ENCODE peak calls at places on chromosomes 7 and 10, in six cellular contexts. S is K562, C is GM12892, N is SK-N-SH, P is GM12878, R is H1. X is an unnamed sample.

GRCh38 chr7:135597926-135598305 is 40.2 kb downstream of the NUP205 start:
- DNase-seq in S (no peak), C (no peak), N (no peak), P (no peak), R (no peak), X (no peak)

GRCh38 chr7:152459724-152460251 is 24.0 kb upstream of the KMT2C start:
- DNase-seq in S (no peak), C (no peak), N (peak), P (no peak), R (no peak), X (no peak)

GRCh38 chr7:5350174-5350463 is 67.4 kb downstream of the SLC29A4 start:
- DNase-seq in S (no peak), C (no peak), N (no peak), P (no peak), R (no peak), X (no peak)

GRCh38 chr7:74454948-74455804 is 1.5 kb downstream of the GTF2IRD1 start:
- DNase-seq in S (no peak), C (no peak), N (peak), P (no peak), R (no peak), X (no peak)

GRCh38 chr7:155568961-155569360 is 22.6 kb upstream of the CNPY1 start:
- DNase-seq in S (no peak), C (no peak), N (no peak), P (no peak), R (no peak), X (no peak)

GRCh38 chr10:68508090-68508489 is 19.2 kb downstream of the SLC25A16 start:
- DNase-seq in S (no peak), C (no peak), N (no peak), P (no peak), R (no peak), X (no peak)

GRCh38 chr7:129923709-129924108 is 29.1 kb downstream of the UBE2H start:
- DNase-seq in S (no peak), C (peak), N (no peak), P (peak), R (no peak), X (no peak)

GRCh38 chr7:36260481-36260880 is 107.4 kb downstream of the EEPD1 start:
- DNase-seq in S (no peak), C (no peak), N (no peak), P (no peak), R (no peak), X (no peak)

GRCh38 chr7:2513702-2514101 is 5.9 kb upstream of the LFNG start:
- DNase-seq in S (no peak), C (no peak), N (peak), P (no peak), R (no peak), X (no peak)

GRCh38 chr10:3324572-3324971 is 152.0 kb upstream of the PITRM1 start:
- DNase-seq in S (no peak), C (no peak), N (no peak), P (no peak), R (no peak), X (no peak)

GRCh38 chr7:36806897-36807296 is 82.6 kb upstream of the AOAH start:
- DNase-seq in S (no peak), C (no peak), N (no peak), P (no peak), R (no peak), X (no peak)

GRCh38 chr7:7228472-7228871 is 46.1 kb downstream of the C1GALT1 start:
- DNase-seq in S (no peak), C (no peak), N (no peak), P (no peak), R (no peak), X (no peak)

GRCh38 chr7:116792813-116793212 is 69.6 kb upstream of the CAPZA2 start:
- DNase-seq in S (no peak), C (no peak), N (no peak), P (no peak), R (no peak), X (no peak)

GRCh38 chr10:16953270-16953669 is 136.0 kb upstream of the RSU1 start:
- DNase-seq in S (no peak), C (no peak), N (no peak), P (no peak), R (no peak), X (no peak)

GRCh38 chr7:111820621-111821020 is 258.3 kb upstream of the IMMP2L start:
- DNase-seq in S (no peak), C (no peak), N (no peak), P (no peak), R (no peak), X (no peak)

GRCh38 chr7:27146491-27147210 is 923 bp downstream of the HOXA6 start:
- DNase-seq in S (no peak), C (no peak), N (peak), P (no peak), R (no peak), X (no peak)

GRCh38 chr7:70619659-70620058 is 512.3 kb upstream of the GALNT17 start:
- DNase-seq in S (no peak), C (no peak), N (no peak), P (no peak), R (no peak), X (no peak)

GRCh38 chr7:51785171-51785570 is 468.6 kb upstream of the COBL start:
- DNase-seq in S (no peak), C (no peak), N (no peak), P (no peak), R (no peak), X (no peak)

GRCh38 chr7:584122-584465 is 64.4 kb upstream of the PDGFA start:
- DNase-seq in S (no peak), C (no peak), N (no peak), P (no peak), R (no peak), X (no peak)

GRCh38 chr7:106570948-106571418 is 90.0 kb downstream of the CCDC71L start:
- DNase-seq in S (peak), C (no peak), N (no peak), P (no peak), R (no peak), X (no peak)

DNA sequence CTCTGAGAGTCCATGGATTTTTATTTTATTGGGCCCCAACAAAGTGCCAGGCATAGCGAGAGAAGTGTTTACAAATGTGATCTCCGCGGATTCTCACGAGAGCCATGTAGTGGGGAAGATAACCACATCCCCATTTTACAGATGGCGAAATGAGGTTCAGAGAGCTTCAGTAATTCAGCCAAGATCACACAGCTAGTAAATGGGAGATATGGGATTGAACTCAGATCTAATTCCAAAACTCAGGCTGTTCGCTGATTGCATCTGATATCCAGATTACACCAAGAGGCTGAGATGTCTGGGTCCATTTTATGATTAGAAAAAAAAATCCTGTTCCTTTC is 1.3 kb downstream of the FAS start:
- DNase-seq in S (no peak), C (no peak), N (no peak), P (no peak), R (no peak), X (no peak)
- TF ChIP-seq TAF1 in S (no peak), C (no peak), N (no peak), P (no peak), R (no peak), X (peak)

GRCh38 chr10:47308775-47309174 is 8.8 kb downstream of the GDF10 start:
- DNase-seq in S (no peak), C (no peak), N (no peak), P (no peak), R (no peak), X (no peak)

GRCh38 chr10:47310090-47310505 is 10.1 kb downstream of the GDF10 start:
- DNase-seq in S (no peak), C (no peak), N (no peak), P (no peak), R (no peak), X (no peak)

GRCh38 chr10:47311193-47311899 is 10.9 kb upstream of the GDF2 start:
- DNase-seq in S (peak), C (no peak), N (no peak), P (no peak), R (no peak), X (no peak)

GRCh38 chr10:47307381-47307780 is 7.4 kb downstream of the GDF10 start:
- DNase-seq in S (no peak), C (no peak), N (no peak), P (no peak), R (no peak), X (no peak)

GRCh38 chr10:47309403-47310089 is 9.5 kb downstream of the GDF10 start:
- DNase-seq in S (peak), C (no peak), N (peak), P (no peak), R (no peak), X (no peak)
- TF ChIP-seq TAF1 in S (no peak), C (no peak), N (no peak), P (no peak), R (no peak), X (no peak)

DNA sequence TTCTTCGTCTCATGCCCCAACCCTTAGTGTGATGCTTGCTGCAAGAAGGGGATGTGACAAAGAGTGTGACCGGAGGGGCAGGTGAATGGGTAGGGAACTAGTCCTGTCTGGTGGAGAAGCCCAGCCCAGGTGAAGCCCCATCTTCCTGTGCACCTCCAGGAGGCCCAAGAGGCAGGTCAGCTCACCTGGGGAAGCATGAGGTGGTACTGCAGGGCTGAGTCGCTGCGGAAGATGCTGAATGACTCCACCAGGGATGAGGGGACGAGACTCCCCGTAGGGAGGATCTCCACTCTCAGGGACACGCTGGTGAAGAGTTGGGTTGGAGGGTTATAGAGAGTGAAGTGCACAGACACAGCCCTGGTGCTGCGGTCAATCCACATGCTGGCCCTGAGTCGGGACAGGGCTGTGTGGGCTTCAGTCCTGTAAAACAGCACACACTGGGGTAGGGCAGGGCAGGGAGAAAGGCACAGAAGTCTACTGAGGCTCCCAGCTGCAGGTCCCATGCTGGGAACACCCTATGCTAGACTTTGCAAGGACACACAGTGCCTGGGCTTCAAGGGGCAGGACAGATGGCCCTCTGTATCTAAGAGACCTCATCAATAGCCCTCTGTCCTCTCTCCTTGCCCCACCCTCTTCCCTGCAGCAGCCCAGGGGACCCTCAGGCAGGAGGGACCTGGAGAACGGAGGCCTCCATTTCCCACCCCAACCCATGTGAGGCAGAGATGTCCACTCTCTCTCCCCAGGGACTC is 136.5 kb downstream of the PKD1L1 start:
- DNase-seq in S (no peak), C (no peak), N (no peak), P (no peak), R (no peak), X (no peak)
- TF ChIP-seq TAF1 in S (no peak), C (no peak), N (no peak), P (no peak), R (no peak), X (no peak)

GRCh38 chr10:127815147-127815546 is 77.6 kb downstream of the CLRN3 start:
- DNase-seq in S (no peak), C (no peak), N (no peak), P (no peak), R (no peak), X (no peak)
- TF ChIP-seq TAF1 in S (no peak), C (no peak), N (no peak), P (no peak), R (no peak), X (no peak)

GRCh38 chr7:41003031-41003925 is 699.6 kb downstream of the INHBA start:
- DNase-seq in S (peak), C (no peak), N (peak), P (peak), R (peak), X (no peak)

GRCh38 chr7:41005381-41005901 is 697.4 kb downstream of the INHBA start:
- DNase-seq in S (no peak), C (no peak), N (no peak), P (no peak), R (no peak), X (no peak)

GRCh38 chr7:41010418-41010817 is 692.5 kb downstream of the INHBA start:
- DNase-seq in S (no peak), C (no peak), N (no peak), P (no peak), R (no peak), X (no peak)

GRCh38 chr7:41007351-41007751 is 695.5 kb downstream of the INHBA start:
- DNase-seq in S (no peak), C (no peak), N (no peak), P (no peak), R (no peak), X (no peak)

GRCh38 chr7:41006591-41006990 is 696.3 kb downstream of the INHBA start:
- DNase-seq in S (no peak), C (no peak), N (no peak), P (no peak), R (no peak), X (no peak)
- TF ChIP-seq TAF1 in S (no peak), C (no peak), N (no peak), P (no peak), R (no peak), X (no peak)

GRCh38 chr7:50662059-50662689 is 97.0 kb upstream of the DDC start:
- DNase-seq in S (no peak), C (no peak), N (no peak), P (no peak), R (no peak), X (no peak)

GRCh38 chr7:50660040-50660829 is 95.0 kb upstream of the DDC start:
- DNase-seq in S (no peak), C (no peak), N (no peak), P (no peak), R (no peak), X (no peak)

GRCh38 chr7:50662996-50663395 is 97.8 kb upstream of the DDC start:
- DNase-seq in S (no peak), C (no peak), N (no peak), P (no peak), R (no peak), X (no peak)

GRCh38 chr7:50660830-50661175 is 95.6 kb upstream of the DDC start:
- DNase-seq in S (no peak), C (no peak), N (no peak), P (no peak), R (no peak), X (no peak)

DNA sequence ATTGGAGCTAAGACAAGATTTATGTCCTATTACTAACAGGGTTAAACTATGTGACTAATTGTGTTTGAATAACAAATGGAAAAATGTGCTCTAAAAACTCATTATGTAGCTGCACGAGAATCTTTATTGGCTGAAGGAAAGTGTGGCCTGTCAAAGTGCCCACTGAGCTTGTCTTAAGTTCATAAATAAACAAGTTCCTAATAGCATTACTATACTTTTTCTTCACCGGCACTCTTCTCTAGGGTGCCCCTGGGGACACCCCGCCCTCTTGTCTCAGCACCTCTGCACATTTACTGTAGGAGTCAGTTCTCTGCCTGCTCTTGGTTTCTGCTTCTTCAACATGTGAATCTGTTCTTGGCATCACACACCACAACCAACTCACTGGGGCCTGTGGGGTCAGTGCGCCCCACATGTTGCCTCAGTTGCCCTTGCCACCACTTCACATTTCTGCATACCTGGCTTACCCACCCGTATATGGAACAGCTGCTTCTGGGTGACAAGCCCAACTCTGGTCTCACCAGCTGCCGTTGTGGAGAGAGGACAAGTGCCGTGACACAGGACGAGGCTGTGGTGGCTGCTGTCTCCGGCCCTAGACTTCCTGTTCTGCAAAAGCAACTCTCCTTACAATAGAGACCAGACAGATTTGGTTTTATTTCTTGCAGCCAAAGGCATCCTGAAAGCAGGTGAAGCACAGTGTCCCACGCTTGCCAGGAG is 96.3 kb upstream of the DDC start:
- DNase-seq in S (no peak), C (no peak), N (no peak), P (no peak), R (no peak), X (no peak)
- TF ChIP-seq TAF1 in S (no peak), C (no peak), N (no peak), P (no peak), R (no peak), X (no peak)

X was measured in GM12891.